ENCODE peak calls at places on chromosomes 2 and 18, in seven cellular contexts. N, D, K, P, R, W and B are unnamed samples.

GRCh38 chr2:189204322-189204941 is 24.9 kb upstream of the COL5A2 start:
- DNase-seq in W (no peak), P (no peak), D (no peak), K (no peak), R (no peak), N (no peak), B (no peak)

GRCh38 chr2:118970396-118971135 is 28.6 kb downstream of the MARCO start:
- DNase-seq in R (no peak), P (peak; percentile 17), N (no peak), K (no peak), W (no peak), D (no peak), B (no peak)

GRCh38 chr2:230124792-230125452 is 56.2 kb upstream of the SLC16A14 start:
- DNase-seq in R (no peak), P (peak; percentile 17), D (no peak), N (no peak), K (no peak), W (no peak), B (no peak)

GRCh38 chr2:28045676-28046351 is 155.3 kb downstream of the BABAM2 start:
- DNase-seq in D (no peak), K (no peak), N (no peak), P (no peak), W (no peak), R (no peak), B (no peak)

GRCh38 chr2:54606393-54606973 is 117.0 kb upstream of the EML6 start:
- DNase-seq in D (no peak), R (peak; percentile 52), W (no peak), P (no peak), K (no peak), N (no peak), B (no peak)

GRCh38 chr18:31684279-31685096 is at the start of gene B4GALT6:
- DNase-seq in W (peak; percentile 80), D (peak; percentile 70), N (no peak), K (no peak), P (peak; percentile 30), R (peak; percentile 10), B (peak; percentile 61)

GRCh38 chr2:169090133-169090820 is 20.9 kb downstream of the DHRS9 start:
- DNase-seq in R (no peak), K (no peak), W (no peak), D (peak; percentile 46), N (no peak), P (no peak), B (no peak)

GRCh38 chr2:215784371-215784783 is 229.0 kb downstream of the MREG start:
- DNase-seq in N (no peak), W (no peak), D (no peak), R (no peak), P (no peak), K (no peak), B (no peak)

GRCh38 chr18:45576906-45577305 is 38.4 kb upstream of the SLC14A2 start:
- DNase-seq in R (no peak), P (no peak), K (no peak), W (no peak), N (no peak), D (no peak), B (no peak)

GRCh38 chr2:86480105-86480504 is 38.9 kb downstream of the KDM3A start:
- DNase-seq in N (no peak), D (no peak), W (no peak), R (no peak), P (peak; percentile 36), K (no peak), B (no peak)

GRCh38 chr2:106157416-106157815 is 36.7 kb downstream of the UXS1 start:
- DNase-seq in D (no peak), W (no peak), R (no peak), K (no peak), P (no peak), N (no peak), B (no peak)

GRCh38 chr2:165903406-165903805 is 50.2 kb downstream of the TTC21B start:
- DNase-seq in P (no peak), W (no peak), K (no peak), D (no peak), R (no peak), N (no peak), B (no peak)

GRCh38 chr2:237708491-237708890 is 81.1 kb downstream of the LRRFIP1 start:
- DNase-seq in N (no peak), D (no peak), W (no peak), P (no peak), K (no peak), R (no peak), B (no peak)

GRCh38 chr2:149084924-149085795 is 46.7 kb downstream of the LYPD6B start:
- DNase-seq in P (no peak), R (no peak), K (no peak), N (no peak), D (no peak), W (no peak), B (no peak)

GRCh38 chr2:209380278-209380677 is 43.6 kb upstream of the MAP2 start:
- DNase-seq in N (no peak), W (no peak), P (no peak), K (no peak), D (no peak), R (no peak), B (no peak)

GRCh38 chr2:39218401-39218800 is 25.4 kb downstream of the CDKL4 start:
- DNase-seq in P (no peak), N (no peak), D (no peak), W (no peak), R (peak; percentile 23), K (no peak), B (no peak)

GRCh38 chr2:96119981-96120720 is 3.8 kb upstream of the ADRA2B start:
- DNase-seq in W (no peak), N (no peak), D (no peak), P (no peak), K (no peak), R (no peak), B (no peak)

GRCh38 chr2:61762292-61762691 is 91.6 kb downstream of the FAM161A start:
- DNase-seq in W (no peak), K (no peak), R (peak; percentile 56), P (no peak), D (no peak), N (no peak), B (no peak)

GRCh38 chr18:32057624-32058165 is 34.0 kb upstream of the RNF138 start:
- DNase-seq in N (no peak), K (peak; percentile 38), R (no peak), W (peak; percentile 31), P (no peak), D (no peak), B (no peak)

GRCh38 chr2:235305678-235306077 is 188.2 kb upstream of the AGAP1 start:
- DNase-seq in R (no peak), W (no peak), D (no peak), P (no peak), K (no peak), N (no peak), B (no peak)

GRCh38 chr2:8154936-8155335 is 526.9 kb upstream of the ID2 start:
- DNase-seq in D (peak; percentile 19), R (no peak), W (no peak), P (no peak), K (no peak), N (no peak), B (no peak)